ENCODE peak calls at places on chromosomes 12 and 14, in four cellular contexts. R, D, P and O are unnamed samples.

GRCh38 chr14:103091883-103092222 is 2.7 kb upstream of the EXOC3L4 start:
- DNase-seq in R (no peak), D (no peak), P (no peak), O (no peak)

GRCh38 chr14:72708708-72709475 is 185.0 kb downstream of the DPF3 start:
- DNase-seq in R (no peak), D (no peak), P (no peak), O (no peak)

GRCh38 chr14:99215277-99215676 is 56.7 kb downstream of the BCL11B start:
- DNase-seq in R (peak), D (no peak), P (no peak), O (peak)

GRCh38 chr12:27572486-27573255 is 48.7 kb downstream of the PPFIBP1 start:
- DNase-seq in R (no peak), D (no peak), P (no peak), O (peak)

GRCh38 chr12:16573652-16574077 is 32.3 kb downstream of the LMO3 start:
- DNase-seq in R (no peak), D (no peak), P (no peak), O (no peak)

GRCh38 chr12:55074771-55075170 is 51.4 kb upstream of the OR9K2 start:
- DNase-seq in R (no peak), D (no peak), P (no peak), O (no peak)

GRCh38 chr12:58148405-58148804 is 207.0 kb downstream of the ATP23 start:
- DNase-seq in R (peak), D (no peak), P (no peak), O (peak)

GRCh38 chr14:92040431-92041040 is 677 bp upstream of the TRIP11 start:
- DNase-seq in R (peak), D (peak), P (no peak), O (peak)

GRCh38 chr14:61764342-61765122 is 2.3 kb downstream of the SNAPC1 start:
- DNase-seq in R (no peak), D (no peak), P (no peak), O (no peak)

GRCh38 chr12:56431288-56431687 is 17.9 kb downstream of the TIMELESS start:
- DNase-seq in R (no peak), D (no peak), P (no peak), O (no peak)

GRCh38 chr12:129296636-129297035 is 443.4 kb downstream of the GLT1D1 start:
- DNase-seq in R (no peak), D (no peak), P (no peak), O (peak)

GRCh38 chr12:90808568-90808967 is 146.4 kb downstream of the CCER1 start:
- DNase-seq in R (no peak), D (no peak), P (no peak), O (no peak)

GRCh38 chr12:94304566-94305061 is 155.1 kb downstream of the CEP83 start:
- DNase-seq in R (peak), D (no peak), P (no peak), O (peak)

GRCh38 chr12:126027816-126028215 is 962.6 kb downstream of the AACS start:
- DNase-seq in R (no peak), D (no peak), P (no peak), O (peak)

GRCh38 chr12:31507966-31508365 is 83.0 kb downstream of the DENND5B start:
- DNase-seq in R (no peak), D (no peak), P (no peak), O (peak)

GRCh38 chr14:33986804-33987203 is 35.9 kb upstream of the EGLN3 start:
- DNase-seq in R (peak), D (no peak), P (no peak), O (peak)

GRCh38 chr12:29051221-29051620 is 97.9 kb upstream of the FAR2 start:
- DNase-seq in R (no peak), D (no peak), P (no peak), O (no peak)

GRCh38 chr12:2418579-2418978 is 365.8 kb downstream of the CACNA1C start:
- DNase-seq in R (no peak), D (no peak), P (no peak), O (no peak)

GRCh38 chr12:110354172-110354780 is 49.2 kb downstream of the ANAPC7 start:
- DNase-seq in R (no peak), D (no peak), P (no peak), O (no peak)

GRCh38 chr14:49999216-49999761 is 106.4 kb downstream of the ARF6 start:
- DNase-seq in R (peak), D (peak), P (peak), O (peak)

GRCh38 chr12:89417246-89417977 is 65.1 kb upstream of the DUSP6 start:
- DNase-seq in R (peak), D (no peak), P (no peak), O (peak)